ENCODE peak calls at places on chromosomes 13 and 19, in seven cellular contexts. O is K562, D is GM12878, A is GM12891, N is HepG2, I is SK-N-SH, Z is H1. R is an unnamed sample.

GRCh38 chr19:18596752-18597157 is 8.2 kb downstream of the REX1BD start:
- DNase-seq in N (peak; percentile 41), D (no peak), A (no peak), Z (peak; percentile 91), O (peak; percentile 92), I (peak; percentile 89), R (no peak)

GRCh38 chr19:6232567-6232966 is 47.2 kb downstream of the MLLT1 start:
- DNase-seq in O (no peak), D (no peak), I (no peak), A (no peak), Z (no peak), N (no peak), R (no peak)

GRCh38 chr13:20349564-20350379 is 117.7 kb upstream of the GJB6 start:
- DNase-seq in A (no peak), N (no peak), D (no peak), O (no peak), Z (no peak), I (no peak), R (no peak)

GRCh38 chr19:55304279-55304978 is 20.6 kb downstream of the BRSK1 start:
- DNase-seq in Z (peak; percentile 67), A (no peak), O (peak; percentile 69), N (peak; percentile 50), I (peak; percentile 74), D (no peak), R (peak; percentile 69)

GRCh38 chr13:25529425-25529824 is 157.7 kb downstream of the ATP8A2 start:
- DNase-seq in I (no peak), A (no peak), Z (no peak), D (no peak), N (no peak), O (no peak), R (no peak)

GRCh38 chr19:48719263-48720171 is at the start of gene MAMSTR:
- DNase-seq in D (no peak), I (no peak), N (no peak), Z (peak; percentile 57), O (peak; percentile 41), A (no peak), R (no peak)

GRCh38 chr13:79735228-79735627 is 254.3 kb downstream of the NDFIP2 start:
- DNase-seq in A (no peak), Z (no peak), N (no peak), I (no peak), D (no peak), O (no peak), R (no peak)

GRCh38 chr13:41916173-41916954 is 44.5 kb downstream of the VWA8 start:
- DNase-seq in O (no peak), Z (no peak), I (no peak), N (no peak), A (peak; percentile 14), D (peak; percentile 89), R (peak; percentile 10)

GRCh38 chr13:114069376-114070097 is 62.9 kb downstream of the RASA3 start:
- DNase-seq in D (no peak), Z (no peak), A (no peak), O (no peak), I (no peak), N (no peak), R (no peak)

GRCh38 chr19:35126624-35126959 is 8.3 kb downstream of the LGI4 start:
- DNase-seq in O (no peak), Z (no peak), I (no peak), N (no peak), A (no peak), D (no peak), R (no peak)

GRCh38 chr13:112078216-112078615 is 11.3 kb downstream of the SOX1 start:
- DNase-seq in N (no peak), A (no peak), D (no peak), I (no peak), O (no peak), Z (no peak), R (no peak)

GRCh38 chr13:99822820-99823219 is 148.7 kb downstream of the ZIC5 start:
- DNase-seq in N (no peak), Z (no peak), D (no peak), O (no peak), I (no peak), A (no peak), R (no peak)

GRCh38 chr19:55447421-55448174 is 4.5 kb upstream of the SHISA7 start:
- DNase-seq in Z (no peak), O (peak; percentile 6), N (no peak), I (peak; percentile 78), D (no peak), A (no peak), R (no peak)

GRCh38 chr19:8456064-8456463 is 11.3 kb downstream of the HNRNPM start:
- DNase-seq in I (no peak), Z (no peak), D (no peak), O (no peak), A (no peak), N (no peak), R (no peak)

GRCh38 chr19:372306-372890 is 27.8 kb upstream of the MIER2 start:
- DNase-seq in D (no peak), I (peak; percentile 81), N (no peak), O (no peak), Z (no peak), A (no peak), R (no peak)

GRCh38 chr19:30539981-30540380 is 167.8 kb downstream of the ZNF536 start:
- DNase-seq in D (no peak), N (no peak), A (no peak), O (no peak), I (no peak), Z (no peak), R (no peak)

GRCh38 chr13:98761126-98761978 is 8.9 kb upstream of the SLC15A1 start:
- DNase-seq in D (peak; percentile 11), O (no peak), Z (no peak), I (no peak), N (peak; percentile 34), A (no peak), R (no peak)

GRCh38 chr13:48808689-48809088 is 155.0 kb downstream of the CYSLTR2 start:
- DNase-seq in D (no peak), Z (no peak), A (no peak), I (no peak), N (peak; percentile 35), O (peak; percentile 5), R (no peak)

GRCh38 chr13:20995245-20995829 is 66.0 kb downstream of the LATS2 start:
- DNase-seq in D (no peak), N (no peak), Z (no peak), I (no peak), O (no peak), A (no peak), R (no peak)

DNA sequence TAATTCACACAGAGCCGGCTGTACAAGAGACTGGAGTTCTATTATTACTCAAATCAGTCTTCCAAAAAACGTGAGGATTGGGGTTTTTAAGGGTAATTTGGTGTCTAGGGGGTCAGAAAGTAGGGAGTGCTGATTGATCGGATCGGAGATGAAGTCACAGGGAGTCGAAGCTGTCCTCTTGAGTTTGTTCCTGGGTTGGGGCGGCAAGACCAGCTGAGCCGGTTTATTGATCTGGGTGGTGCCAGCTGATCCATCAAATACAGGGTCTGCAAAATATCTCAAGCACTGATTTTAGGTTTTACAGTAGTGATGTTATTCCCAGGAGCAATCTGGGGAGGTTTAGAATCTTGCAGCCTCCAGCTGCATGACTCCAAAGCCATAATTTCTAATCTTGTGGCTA is 262.7 kb downstream of the KCNRG start:
- DNase-seq in N (no peak), Z (no peak), A (no peak), D (no peak), I (no peak), O (no peak), R (no peak)
- TF ChIP-seq TAF1 in N (no peak), Z (no peak), A (no peak), D (no peak), I (no peak), O (no peak), R (no peak)

DNA sequence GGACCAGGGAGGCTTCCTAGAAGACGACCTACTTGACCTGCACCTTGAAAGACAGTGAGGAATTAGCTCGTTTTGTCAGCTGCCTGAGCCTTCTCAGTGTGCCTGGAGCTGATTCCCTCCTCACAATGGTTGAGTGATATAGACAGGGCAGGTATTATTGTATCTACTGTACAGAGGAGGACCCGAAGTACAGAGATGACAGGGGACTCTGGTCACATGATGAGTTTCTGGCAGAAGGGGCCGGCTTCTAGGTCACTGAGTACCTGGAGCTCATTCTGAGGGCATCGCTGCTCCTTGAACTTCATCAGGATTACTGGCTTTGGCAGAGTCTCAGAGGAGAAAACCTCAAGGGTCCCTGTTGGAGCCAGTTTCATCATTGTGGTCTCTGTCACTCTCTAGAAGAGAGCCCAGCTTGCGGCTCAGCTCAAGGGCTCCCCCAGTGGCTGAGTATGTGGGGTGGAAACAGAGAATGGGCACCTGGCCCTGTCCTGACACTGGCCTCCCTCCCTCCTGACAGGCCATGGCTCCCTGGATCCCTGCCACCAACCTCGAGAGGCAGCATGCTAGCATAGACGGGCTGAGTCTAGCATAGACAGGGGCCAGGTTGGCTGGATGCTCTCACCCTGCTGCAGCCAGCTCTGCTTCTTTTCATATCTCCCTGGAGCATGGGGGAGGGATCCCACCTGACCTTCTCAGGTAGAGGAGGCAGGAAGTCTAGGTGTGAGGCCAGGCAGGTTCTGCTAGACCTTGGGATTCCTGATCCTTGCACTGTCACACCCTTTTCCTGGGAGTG is 38.7 kb downstream of the NFIX start:
- DNase-seq in A (peak; percentile 66), I (peak; percentile 77), D (no peak), Z (peak; percentile 86), N (peak; percentile 55), O (peak; percentile 82), R (peak; percentile 60)
- TF ChIP-seq POLR2AphosphoS5 in A (no peak), I (no peak), D (no peak), Z (no peak), N (no peak), O (no peak), R (no peak)

DNA sequence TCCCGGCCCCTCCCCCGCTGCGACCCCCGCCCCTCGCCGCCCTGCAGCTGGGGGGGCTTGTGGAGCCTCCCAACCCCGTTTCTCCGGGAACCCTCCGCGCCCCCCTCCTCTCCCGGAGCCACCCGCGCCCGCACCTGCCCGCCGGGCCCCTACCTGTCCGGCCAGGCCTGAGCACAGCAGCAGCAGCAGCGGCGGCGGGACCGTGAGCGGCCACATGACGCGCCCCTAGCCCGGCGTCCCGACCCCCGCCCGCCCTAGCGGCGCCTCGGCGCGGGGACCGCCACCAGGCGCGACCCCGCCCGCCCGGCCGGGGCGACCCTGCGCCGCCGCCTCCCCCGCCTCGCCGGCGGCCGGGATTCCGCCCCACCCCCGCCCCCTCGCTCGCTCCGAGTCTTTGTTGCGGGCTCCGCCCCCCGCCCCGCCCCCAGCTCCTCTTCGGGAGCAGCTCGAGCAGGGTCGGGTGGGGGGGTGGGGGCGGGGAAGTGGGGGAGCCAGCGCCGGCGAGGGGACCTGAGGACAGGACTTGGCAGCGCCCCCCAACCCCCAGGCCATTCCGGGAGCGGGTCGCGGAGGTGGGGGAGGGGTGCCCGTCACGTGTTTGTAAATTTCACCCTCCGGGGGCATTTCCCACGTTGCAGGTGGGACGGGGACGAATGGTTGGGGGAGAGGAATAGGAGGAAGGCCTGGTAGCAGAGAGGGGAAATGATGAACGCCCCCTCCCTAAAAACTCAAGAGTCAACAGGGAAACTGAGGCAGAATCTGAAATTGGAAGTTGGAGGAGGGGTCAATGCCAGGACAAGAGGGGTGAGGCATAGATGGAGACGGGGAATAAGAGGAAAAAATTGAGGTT is at the start of gene OLFM2:
- DNase-seq in N (no peak), I (peak; percentile 93), Z (peak; percentile 84), A (no peak), D (no peak), O (peak; percentile 95), R (no peak)
- TF ChIP-seq TAF1 in N (no peak), I (no peak), Z (no peak), A (no peak), D (no peak), O (no peak), R (no peak)

DNA sequence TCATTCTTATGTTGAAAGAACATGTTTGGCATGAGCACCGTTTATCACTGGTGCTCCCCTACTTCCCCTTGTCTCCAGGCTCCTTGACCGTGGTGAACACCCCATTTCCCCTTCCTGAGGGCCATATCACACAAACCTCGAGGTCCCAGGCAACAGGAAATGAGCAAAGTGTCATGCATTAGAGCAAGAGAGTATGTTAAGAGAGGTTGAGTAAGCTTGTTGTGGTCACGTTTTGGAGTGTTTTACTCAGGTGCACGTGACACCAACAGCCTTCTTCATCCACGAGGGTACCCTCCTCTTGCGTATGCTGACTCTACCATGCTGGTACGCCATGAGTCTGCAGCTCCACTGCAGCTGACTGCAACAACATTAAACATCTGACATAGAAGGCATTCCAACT is 482.2 kb upstream of the NBEA start:
- DNase-seq in I (no peak), Z (no peak), A (no peak), N (no peak), O (no peak), D (no peak), R (no peak)
- TF ChIP-seq POLR2AphosphoS5 in I (no peak), Z (no peak), A (no peak), N (no peak), O (no peak), D (no peak), R (no peak)

R was measured in GM12892.